ENCODE peak calls at places on chromosomes 11 and 22, in seven cellular contexts. T is activated naive CD4-positive, alpha-beta T cell treated with anti-CD3 and anti-CD28 coated beads, Interleukin-2, amount 10 ng/mL, durations not matched to agents 7 days and 5 days; H is endodermal cell; N is retina; Z is effector CD4-positive, alpha-beta T cell; R is NCI-H1105; C is CD4-positive, alpha-beta memory T cell. F is an unnamed sample.

GRCh38 chr11:32821517-32821916 is 8.2 kb upstream of the PRRG4 start:
- DNase-seq in T (no peak), H (no peak), N (no peak), Z (no peak), R (no peak), C (no peak), F (no peak)

GRCh38 chr11:61830318-61831105 is 2.4 kb downstream of the FADS2 start:
- DNase-seq in T (no peak), H (no peak), N (no peak), Z (no peak), R (no peak), C (no peak), F (no peak)

GRCh38 chr11:126607374-126607773 is 251.9 kb downstream of the ST3GAL4 start:
- DNase-seq in T (peak), H (peak), N (peak), Z (no peak), R (peak), C (no peak), F (peak)

GRCh38 chr11:130209944-130210854 is 50.6 kb downstream of the ST14 start:
- DNase-seq in T (no peak), H (peak), N (no peak), Z (no peak), R (no peak), C (no peak), F (no peak)

GRCh38 chr11:133955091-133955846 is 1.5 kb downstream of the IGSF9B start:
- DNase-seq in T (peak), H (peak), N (peak), Z (no peak), R (peak), C (peak), F (no peak)

GRCh38 chr11:106828976-106829375 is 189.3 kb downstream of the GUCY1A2 start:
- DNase-seq in T (no peak), H (no peak), N (no peak), Z (no peak), R (no peak), C (no peak), F (no peak)

GRCh38 chr11:32473282-32473909 is 38.1 kb upstream of the WT1 start:
- DNase-seq in T (no peak), H (no peak), N (no peak), Z (no peak), R (no peak), C (no peak), F (no peak)

GRCh38 chr22:24411256-24412004 is 16.0 kb upstream of the ADORA2A start:
- DNase-seq in T (no peak), H (no peak), N (no peak), Z (no peak), R (no peak), C (no peak), F (no peak)

GRCh38 chr11:62472063-62472884 is 53.4 kb downstream of the SCGB1A1 start:
- DNase-seq in T (no peak), H (no peak), N (no peak), Z (no peak), R (no peak), C (no peak), F (no peak)

GRCh38 chr11:17734418-17734911 is at the start of gene KCNC1:
- DNase-seq in T (peak), H (peak), N (peak), Z (no peak), R (peak), C (no peak), F (peak)

GRCh38 chr11:2588809-2589537 is 110.8 kb downstream of the KCNQ1OT1 start:
- DNase-seq in T (no peak), H (no peak), N (no peak), Z (no peak), R (no peak), C (no peak), F (no peak)

GRCh38 chr11:116335078-116335477 is 437.7 kb downstream of the BUD13 start:
- DNase-seq in T (no peak), H (no peak), N (no peak), Z (no peak), R (no peak), C (no peak), F (no peak)

GRCh38 chr22:25564979-25565677 is 653 bp downstream of the GRK3 start:
- DNase-seq in T (peak), H (peak), N (peak), Z (no peak), R (no peak), C (no peak), F (peak)

GRCh38 chr11:104106136-104106754 is 57.7 kb downstream of the PDGFD start:
- DNase-seq in T (no peak), H (no peak), N (no peak), Z (no peak), R (no peak), C (no peak), F (no peak)

GRCh38 chr11:61080526-61080925 is 21.8 kb upstream of the CD5 start:
- DNase-seq in T (peak), H (no peak), N (no peak), Z (peak), R (no peak), C (peak), F (no peak)

GRCh38 chr11:128057786-128058395 is 529.5 kb downstream of the ETS1 start:
- DNase-seq in T (no peak), H (no peak), N (no peak), Z (no peak), R (no peak), C (no peak), F (no peak)

GRCh38 chr11:74044538-74044937 is 35.7 kb upstream of the UCP3 start:
- DNase-seq in T (no peak), H (no peak), N (no peak), Z (no peak), R (no peak), C (no peak), F (no peak)

F was measured in WERI-Rb-1.